ENCODE peak calls at places on chromosomes 5 and 9, in eight cellular contexts. M, N, H, O, V, B, L and K are unnamed samples.
A peak's percentile ranks its signal among the peaks of the same experiment; 100 is the strongest.

GRCh38 chr5:16992444-16992843 is 56.4 kb upstream of the MYO10 start:
- DNase-seq in O (no peak), H (no peak), N (no peak), V (peak; percentile 23), L (peak; percentile 77), B (no peak), M (no peak), K (no peak)

GRCh38 chr5:45334939-45335338 is 361.2 kb downstream of the HCN1 start:
- DNase-seq in H (no peak), M (no peak), N (no peak), B (no peak), O (no peak), L (no peak), V (no peak), K (no peak)

GRCh38 chr9:124834586-124834985 is 18.7 kb upstream of the WDR38 start:
- DNase-seq in M (no peak), N (no peak), B (peak; percentile 27), V (no peak), L (peak; percentile 78), H (no peak), O (no peak), K (no peak)

GRCh38 chr5:96177303-96177869 is 215.7 kb upstream of the ELL2 start:
- DNase-seq in O (peak; percentile 48), H (no peak), M (no peak), N (peak; percentile 63), V (no peak), B (peak; percentile 71), L (peak; percentile 72), K (no peak)

GRCh38 chr5:136191304-136192014 is 1.5 kb downstream of the SMIM32 start:
- DNase-seq in L (peak; percentile 68), V (no peak), N (no peak), H (no peak), O (no peak), M (peak; percentile 78), B (peak; percentile 41), K (no peak)

GRCh38 chr9:7008411-7008810 is 250.6 kb downstream of the KDM4C start:
- DNase-seq in M (no peak), V (no peak), L (no peak), N (no peak), H (no peak), O (no peak), B (no peak), K (no peak)

GRCh38 chr9:129624947-129625346 is 1.0 kb upstream of the NTMT1 start:
- DNase-seq in L (no peak), H (no peak), B (peak; percentile 60), O (no peak), M (no peak), N (no peak), V (peak; percentile 34), K (peak; percentile 81)

GRCh38 chr9:104864675-104865104 is 63.3 kb downstream of the ABCA1 start:
- DNase-seq in H (no peak), N (peak; percentile 66), V (no peak), L (no peak), B (peak; percentile 75), M (no peak), O (peak; percentile 88), K (no peak)

GRCh38 chr5:178786859-178787499 is 56.5 kb upstream of the ZNF354A start:
- DNase-seq in N (peak; percentile 52), L (peak; percentile 59), M (no peak), H (peak; percentile 54), B (peak; percentile 34), O (no peak), V (no peak), K (no peak)

GRCh38 chr5:139481122-139481533 is 1.4 kb downstream of the STING1 start:
- DNase-seq in N (no peak), L (no peak), V (no peak), O (no peak), M (no peak), H (no peak), B (peak; percentile 61), K (no peak)

GRCh38 chr9:93902051-93902779 is 52.9 kb downstream of the BARX1 start:
- DNase-seq in V (no peak), N (no peak), L (no peak), O (no peak), M (no peak), B (no peak), H (no peak), K (no peak)

GRCh38 chr9:129493714-129494047 is 127.2 kb downstream of the C9orf50 start:
- DNase-seq in N (no peak), B (no peak), L (no peak), V (no peak), M (peak; percentile 34), H (no peak), O (no peak), K (no peak)

GRCh38 chr9:88971131-88971960 is 19.9 kb upstream of the S1PR3 start:
- DNase-seq in V (no peak), M (peak; percentile 18), O (no peak), L (peak; percentile 60), N (no peak), H (no peak), B (no peak), K (no peak)